ENCODE peak calls at places on chromosomes 3 and 15, in six cellular contexts. E is IMR-90, A is K562, L is HepG2, K is SK-N-SH, O is GM12878. U is an unnamed sample.

GRCh38 chr15:50819344-50819743 is 53.8 kb upstream of the SPPL2A start:
- DNase-seq in K (no peak), E (no peak), A (no peak), L (no peak), O (no peak), U (no peak)

GRCh38 chr3:161500057-161500836 is 3.6 kb downstream of the OTOL1 start:
- DNase-seq in O (no peak), E (no peak), K (no peak), L (peak; percentile 1), A (no peak), U (no peak)

GRCh38 chr15:67064607-67065530 is 533 bp upstream of the SMAD3 start:
- DNase-seq in E (no peak), O (no peak), A (peak; percentile 95), K (no peak), L (peak; percentile 67), U (no peak)

GRCh38 chr3:195876297-195877031 is 31.9 kb downstream of the TNK2 start:
- DNase-seq in K (no peak), L (no peak), E (no peak), A (peak; percentile 98), O (no peak), U (peak; percentile 50)

GRCh38 chr15:57563416-57563815 is 28.3 kb upstream of the MYZAP start:
- DNase-seq in O (no peak), L (no peak), A (no peak), K (no peak), E (no peak), U (no peak)

GRCh38 chr15:73906346-73907017 is 19.8 kb upstream of the LOXL1 start:
- DNase-seq in E (peak; percentile 76), A (no peak), O (no peak), L (no peak), K (no peak), U (no peak)

GRCh38 chr15:70014860-70015490 is 82.7 kb downstream of the TLE3 start:
- DNase-seq in A (no peak), E (no peak), L (no peak), O (peak; percentile 93), K (no peak), U (no peak)

GRCh38 chr3:69536306-69537020 is 150.6 kb upstream of the FRMD4B start:
- DNase-seq in O (no peak), L (no peak), K (no peak), E (no peak), A (no peak), U (no peak)

GRCh38 chr15:38354321-38354929 is 99.5 kb upstream of the FAM98B start:
- DNase-seq in K (peak; percentile 53), A (peak; percentile 45), E (peak; percentile 75), O (peak; percentile 31), L (peak; percentile 60), U (peak; percentile 20)

GRCh38 chr15:70494529-70494860 is 268.9 kb downstream of the UACA start:
- DNase-seq in A (no peak), E (no peak), L (no peak), K (no peak), O (no peak), U (no peak)

GRCh38 chr3:187742351-187743171 is 2.7 kb downstream of the BCL6 start:
- DNase-seq in E (peak; percentile 45), L (no peak), K (no peak), A (no peak), O (no peak), U (no peak)

GRCh38 chr3:15122398-15122797 is 23.4 kb upstream of the RBSN start:
- DNase-seq in L (no peak), K (no peak), A (no peak), O (no peak), E (no peak), U (no peak)

GRCh38 chr3:33250712-33251111 is 26.5 kb upstream of the FBXL2 start:
- DNase-seq in E (peak; percentile 3), A (no peak), O (no peak), L (no peak), K (no peak), U (no peak)

GRCh38 chr15:32124726-32125125 is 94.4 kb downstream of the CHRNA7 start:
- DNase-seq in L (no peak), K (no peak), O (no peak), A (no peak), E (no peak), U (no peak)

GRCh38 chr3:37221407-37221806 is 47.0 kb upstream of the LRRFIP2 start:
- DNase-seq in A (no peak), L (peak; percentile 89), K (no peak), O (no peak), E (peak; percentile 88), U (peak; percentile 95)

GRCh38 chr15:97446138-97446537 is 514.4 kb upstream of the ARRDC4 start:
- DNase-seq in L (no peak), K (no peak), O (no peak), A (peak; percentile 9), E (no peak), U (no peak)

GRCh38 chr3:179260949-179261765 is 10.2 kb upstream of the KCNMB3 start:
- DNase-seq in A (peak; percentile 91), L (peak; percentile 37), E (peak; percentile 48), K (peak; percentile 95), O (no peak), U (peak; percentile 55)

GRCh38 chr3:14463330-14464216 is 61.2 kb downstream of the SLC6A6 start:
- DNase-seq in E (no peak), O (no peak), K (no peak), A (no peak), L (no peak), U (no peak)

GRCh38 chr15:39312984-39313383 is 267.9 kb upstream of the THBS1 start:
- DNase-seq in A (no peak), O (no peak), L (peak; percentile 77), E (no peak), K (no peak), U (no peak)

GRCh38 chr3:151837057-151837456 is 23.1 kb downstream of the AADAC start:
- DNase-seq in O (no peak), L (no peak), K (no peak), A (peak; percentile 50), E (peak; percentile 89), U (peak; percentile 79)

GRCh38 chr3:145882416-145882815 is 278.6 kb downstream of the PLOD2 start:
- DNase-seq in E (no peak), K (no peak), L (no peak), A (no peak), O (no peak), U (no peak)

GRCh38 chr3:117706037-117706436 is 996.5 kb downstream of the TUSC7 start:
- DNase-seq in E (peak; percentile 97), L (no peak), A (no peak), O (no peak), K (no peak), U (no peak)

GRCh38 chr3:153320585-153321128 is 158.6 kb downstream of the RAP2B start:
- DNase-seq in O (no peak), E (no peak), K (no peak), A (no peak), L (no peak), U (no peak)

GRCh38 chr15:100131321-100132224 is 210.2 kb downstream of the ADAMTS17 start:
- DNase-seq in L (peak; percentile 61), K (no peak), E (peak; percentile 39), O (no peak), A (peak; percentile 78), U (peak; percentile 57)

GRCh38 chr3:107221856-107222255 is 155.4 kb upstream of the CCDC54 start:
- DNase-seq in K (no peak), A (no peak), E (peak; percentile 65), O (no peak), L (no peak), U (no peak)

GRCh38 chr3:127775398-127776109 is 46.8 kb downstream of the MGLL start:
- DNase-seq in L (no peak), E (peak; percentile 90), K (no peak), A (no peak), O (no peak), U (no peak)

GRCh38 chr3:42755681-42756578 is 17.1 kb downstream of the CCDC13 start:
- DNase-seq in K (peak; percentile 59), E (peak; percentile 35), L (peak; percentile 91), A (peak; percentile 45), O (no peak), U (peak; percentile 28)

GRCh38 chr3:197501879-197502620 is 53.7 kb downstream of the BDH1 start:
- DNase-seq in A (no peak), E (peak; percentile 26), L (peak; percentile 78), O (peak; percentile 57), K (peak; percentile 68), U (peak; percentile 28)
- TF ChIP-seq RFX5 in A (no peak), E (no peak), L (no peak), O (no peak), K (peak; percentile 11), U (no peak)

DNA sequence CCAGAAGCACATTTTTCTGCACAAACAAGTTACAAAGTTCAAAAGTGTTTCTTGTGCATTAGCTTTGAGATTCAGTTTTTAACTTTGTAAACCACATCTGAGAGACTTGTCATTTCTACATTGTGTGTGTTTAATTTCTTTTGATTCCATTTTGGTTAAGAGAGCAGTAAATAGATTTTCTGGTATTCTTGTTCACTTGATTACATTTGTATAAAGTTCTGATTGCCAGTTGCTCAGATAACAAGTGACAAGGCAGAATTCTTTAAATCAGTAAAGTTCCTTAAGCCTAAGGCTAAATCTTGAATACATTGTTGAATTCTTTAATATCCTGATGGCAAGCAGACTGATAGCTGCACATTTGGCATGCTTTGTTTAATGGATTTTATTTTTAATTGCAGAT is 3.1 kb upstream of the FBXO22 start:
- DNase-seq in A (no peak), O (no peak), K (no peak), E (no peak), L (no peak), U (no peak)
- H3K4me2 ChIP-seq in A (no peak overlapping the region), O (no peak overlapping the region), K (no peak overlapping the region), E (no peak overlapping the region), L (no peak overlapping the region), U (no peak overlapping the region)

GRCh38 chr3:46188708-46189107 is 19.4 kb downstream of the CCR1 start:
- DNase-seq in A (no peak), L (no peak), O (no peak), E (no peak), K (no peak), U (no peak)

GRCh38 chr3:46187876-46188275 is 20.2 kb downstream of the CCR1 start:
- DNase-seq in O (no peak), K (no peak), L (no peak), E (peak; percentile 58), A (no peak), U (peak; percentile 5)

GRCh38 chr3:46183330-46183729 is 24.8 kb downstream of the CCR1 start:
- DNase-seq in A (no peak), O (no peak), K (no peak), E (no peak), L (no peak), U (no peak)

GRCh38 chr3:46184469-46184868 is 23.6 kb downstream of the CCR1 start:
- DNase-seq in K (no peak), E (peak; percentile 64), O (no peak), A (no peak), L (no peak), U (no peak)

GRCh38 chr3:46186856-46187700 is 21.0 kb downstream of the CCR1 start:
- DNase-seq in E (no peak), K (no peak), L (no peak), A (no peak), O (peak; percentile 87), U (no peak)
- TF ChIP-seq SMC3 in E (no peak), K (no peak), L (no peak), A (no peak), O (no peak), U (no peak)

DNA sequence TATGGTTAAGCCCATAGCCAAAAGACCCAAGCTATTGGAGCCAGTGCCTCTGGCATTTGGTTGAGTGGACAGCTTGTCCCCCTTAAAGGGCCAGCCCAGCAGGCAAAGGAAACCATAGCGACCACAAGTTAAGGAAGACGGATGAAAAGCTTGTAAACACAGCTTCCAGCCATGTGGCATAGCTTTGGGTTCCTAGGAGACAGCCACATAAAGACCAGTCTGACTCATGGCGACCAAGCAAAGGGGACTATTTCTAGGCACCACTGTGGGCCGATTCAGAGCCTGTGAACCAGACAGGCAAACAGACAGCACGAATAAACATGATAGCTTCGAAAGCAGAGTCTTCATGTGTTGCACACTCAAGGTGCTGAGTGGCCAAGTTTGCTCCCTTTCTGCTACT is 30.5 kb upstream of the SRGAP3 start:
- DNase-seq in O (no peak), A (no peak), E (peak; percentile 20), L (no peak), K (peak; percentile 11), U (peak; percentile 8)
- TF ChIP-seq RFX5 in O (no peak), A (no peak), E (no peak), L (no peak), K (no peak), U (no peak)